ENCODE peak calls at places on chromosomes 7 and 10, in six cellular contexts. T, A, W, Y, R and I are unnamed samples.

GRCh38 chr10:44742169-44742732 is 168.9 kb upstream of the TMEM72 start:
- DNase-seq in T (no peak), A (no peak), W (no peak), Y (no peak), R (no peak), I (no peak)

GRCh38 chr7:132528695-132529094 is 47.6 kb downstream of the PLXNA4 start:
- DNase-seq in T (no peak), A (no peak), W (no peak), Y (no peak), R (no peak), I (no peak)

GRCh38 chr10:118983263-118983662 is 46.3 kb upstream of the NANOS1 start:
- DNase-seq in T (no peak), A (no peak), W (no peak), Y (no peak), R (peak; percentile 38), I (no peak)

GRCh38 chr10:60948871-60949270 is 4.9 kb upstream of the RHOBTB1 start:
- DNase-seq in T (no peak), A (no peak), W (no peak), Y (no peak), R (no peak), I (no peak)

GRCh38 chr7:25835191-25835590 is 316.8 kb upstream of the NFE2L3 start:
- DNase-seq in T (no peak), A (no peak), W (no peak), Y (no peak), R (no peak), I (no peak)

GRCh38 chr10:11204355-11204879 is 186.7 kb downstream of the CELF2 start:
- DNase-seq in T (no peak), A (no peak), W (no peak), Y (no peak), R (no peak), I (no peak)

GRCh38 chr7:113657603-113658002 is 261.2 kb downstream of the PPP1R3A start:
- DNase-seq in T (no peak), A (no peak), W (no peak), Y (no peak), R (no peak), I (no peak)

GRCh38 chr7:129781128-129781855 is 169.8 kb downstream of the NRF1 start:
- DNase-seq in T (peak; percentile 26), A (no peak), W (no peak), Y (no peak), R (no peak), I (no peak)

GRCh38 chr10:131838921-131839320 is 61.9 kb upstream of the PPP2R2D start:
- DNase-seq in T (no peak), A (no peak), W (no peak), Y (no peak), R (no peak), I (no peak)

GRCh38 chr7:92625617-92626016 is 35.4 kb upstream of the FAM133B start:
- DNase-seq in T (no peak), A (no peak), W (no peak), Y (no peak), R (peak; percentile 21), I (no peak)

GRCh38 chr10:36676321-36677169 is 448.9 kb upstream of the ANKRD30A start:
- DNase-seq in T (no peak), A (no peak), W (no peak), Y (no peak), R (peak; percentile 42), I (no peak)

GRCh38 chr10:34520084-34520483 is 295.0 kb downstream of the PARD3 start:
- DNase-seq in T (no peak), A (no peak), W (no peak), Y (no peak), R (no peak), I (no peak)

GRCh38 chr10:42640610-42641229 is 2.4 kb upstream of the ZNF33B start:
- DNase-seq in T (no peak), A (no peak), W (no peak), Y (no peak), R (no peak), I (no peak)

GRCh38 chr7:70383369-70383768 is 748.6 kb upstream of the GALNT17 start:
- DNase-seq in T (no peak), A (no peak), W (no peak), Y (no peak), R (no peak), I (no peak)

GRCh38 chr10:77188511-77188910 is 449.1 kb downstream of the KCNMA1 start:
- DNase-seq in T (no peak), A (no peak), W (no peak), Y (no peak), R (no peak), I (no peak)

GRCh38 chr10:113047605-113047962 is 97.5 kb downstream of the TCF7L2 start:
- DNase-seq in T (no peak), A (no peak), W (no peak), Y (no peak), R (peak; percentile 86), I (no peak)

GRCh38 chr10:33180390-33180789 is 154.1 kb downstream of the NRP1 start:
- DNase-seq in T (no peak), A (no peak), W (no peak), Y (no peak), R (no peak), I (no peak)

GRCh38 chr10:131250454-131251145 is 60.9 kb downstream of the TCERG1L start:
- DNase-seq in T (no peak), A (no peak), W (no peak), Y (no peak), R (no peak), I (no peak)

GRCh38 chr10:60208676-60209269 is 180.9 kb downstream of the ANK3 start:
- DNase-seq in T (peak; percentile 12), A (no peak), W (peak; percentile 43), Y (no peak), R (peak; percentile 45), I (no peak)

GRCh38 chr10:73627300-73627699 is 14.0 kb downstream of the MYOZ1 start:
- DNase-seq in T (no peak), A (no peak), W (no peak), Y (no peak), R (no peak), I (no peak)

GRCh38 chr10:79027147-79028055 is 41.4 kb upstream of the ZMIZ1 start:
- DNase-seq in T (no peak), A (no peak), W (no peak), Y (no peak), R (no peak), I (no peak)

GRCh38 chr10:113987805-113988204 is 55.9 kb upstream of the ADRB1 start:
- DNase-seq in T (no peak), A (peak; percentile 75), W (no peak), Y (no peak), R (no peak), I (no peak)

GRCh38 chr10:6738464-6738824 is 158.4 kb upstream of the PRKCQ start:
- DNase-seq in T (no peak), A (no peak), W (no peak), Y (no peak), R (no peak), I (no peak)

GRCh38 chr10:10703390-10703789 is 314.3 kb upstream of the CELF2 start:
- DNase-seq in T (no peak), A (no peak), W (no peak), Y (no peak), R (no peak), I (no peak)

GRCh38 chr10:102501201-102502028 is 1.1 kb downstream of the ACTR1A start:
- DNase-seq in T (no peak), A (no peak), W (no peak), Y (no peak), R (no peak), I (no peak)

GRCh38 chr7:42123716-42124115 is 113.3 kb downstream of the GLI3 start:
- DNase-seq in T (no peak), A (no peak), W (no peak), Y (no peak), R (no peak), I (no peak)

GRCh38 chr7:636396-636795 is 90.1 kb upstream of the DNAAF5 start:
- DNase-seq in T (no peak), A (peak; percentile 77), W (no peak), Y (no peak), R (peak; percentile 47), I (no peak)

GRCh38 chr10:103668351-103669242 is 175.1 kb downstream of the NEURL1 start:
- DNase-seq in T (no peak), A (no peak), W (peak; percentile 50), Y (no peak), R (peak; percentile 78), I (no peak)

GRCh38 chr7:23204241-23204640 is 22.4 kb downstream of the NUP42 start:
- DNase-seq in T (no peak), A (no peak), W (no peak), Y (no peak), R (no peak), I (no peak)

GRCh38 chr7:73351447-73352167 is 23.6 kb downstream of the FKBP6 start:
- DNase-seq in T (no peak), A (no peak), W (no peak), Y (no peak), R (peak; percentile 35), I (no peak)

GRCh38 chr7:147578196-147578595 is 1012.4 kb upstream of the C7orf33 start:
- DNase-seq in T (no peak), A (no peak), W (no peak), Y (no peak), R (no peak), I (no peak)

GRCh38 chr7:46385662-46386309 is 464.7 kb upstream of the IGFBP3 start:
- DNase-seq in T (no peak), A (no peak), W (no peak), Y (no peak), R (peak; percentile 82), I (no peak)